ENCODE peak calls at places on chromosomes 11 and 22, in six cellular contexts. V, P, M, N, W and B are unnamed samples.

GRCh38 chr11:64516226-64516625 is 74.8 kb upstream of the SLC22A12 start:
- DNase-seq in M (no peak), V (peak), N (no peak), W (no peak), P (peak), B (no peak)

GRCh38 chr11:8032576-8033311 is 45.6 kb downstream of the EIF3F start:
- DNase-seq in M (no peak), V (no peak), W (no peak), N (no peak), P (no peak), B (no peak)

GRCh38 chr22:19962909-19963806 is 21.5 kb upstream of the TXNRD2 start:
- DNase-seq in W (no peak), M (peak), N (peak), P (peak), V (no peak), B (no peak)

GRCh38 chr11:7651140-7651551 is 22.2 kb downstream of the CYB5R2 start:
- DNase-seq in V (no peak), N (no peak), M (no peak), W (no peak), P (peak), B (no peak)

GRCh38 chr11:78359921-78360320 is 57.7 kb downstream of the GAB2 start:
- DNase-seq in M (no peak), V (no peak), P (no peak), N (no peak), W (no peak), B (no peak)

GRCh38 chr11:108929241-108929640 is 264.4 kb downstream of the DDX10 start:
- DNase-seq in P (no peak), W (no peak), V (no peak), M (peak), N (peak), B (peak)

GRCh38 chr22:35051034-35051535 is 14.9 kb upstream of the ISX start:
- DNase-seq in P (no peak), N (no peak), V (no peak), M (no peak), W (no peak), B (no peak)

GRCh38 chr11:68780829-68781228 is 29.5 kb upstream of the TESMIN start:
- DNase-seq in W (no peak), V (peak), P (peak), N (no peak), M (peak), B (no peak)

GRCh38 chr11:119476666-119477331 is 53.8 kb upstream of the THY1 start:
- DNase-seq in P (no peak), W (no peak), V (no peak), N (no peak), M (no peak), B (no peak)

GRCh38 chr11:122976734-122977454 is 4.7 kb downstream of the BSX start:
- DNase-seq in P (no peak), N (no peak), V (no peak), M (no peak), W (no peak), B (no peak)

GRCh38 chr11:61815790-61816735 is 740 bp downstream of the FADS1 start:
- DNase-seq in W (no peak), N (peak), M (peak), V (peak), P (peak), B (peak)

GRCh38 chr11:8768625-8769333 is 86.2 kb downstream of the RPL27A start:
- DNase-seq in N (peak), W (no peak), V (peak), M (no peak), P (no peak), B (peak)

GRCh38 chr11:67662142-67662805 is 11.7 kb upstream of the ACY3 start:
- DNase-seq in M (no peak), V (peak), W (no peak), P (no peak), N (no peak), B (no peak)

GRCh38 chr11:17506314-17506713 is 29.7 kb upstream of the ABCC8 start:
- DNase-seq in W (no peak), V (no peak), P (peak), M (no peak), N (no peak), B (no peak)

GRCh38 chr22:29476116-29476515 is 3.9 kb upstream of the NEFH start:
- DNase-seq in N (no peak), M (no peak), P (no peak), W (no peak), V (no peak), B (no peak)
- TF ChIP-seq MYC in N (no peak), M (no peak), P (no peak), W (no peak), V (no peak), B (no peak)

GRCh38 chr22:46086577-46087335 is 63.6 kb upstream of the PPARA start:
- DNase-seq in N (no peak), M (no peak), P (no peak), V (peak), W (no peak), B (no peak)
- TF ChIP-seq MYC in N (no peak), M (no peak), P (no peak), V (no peak), W (no peak), B (no peak)

DNA sequence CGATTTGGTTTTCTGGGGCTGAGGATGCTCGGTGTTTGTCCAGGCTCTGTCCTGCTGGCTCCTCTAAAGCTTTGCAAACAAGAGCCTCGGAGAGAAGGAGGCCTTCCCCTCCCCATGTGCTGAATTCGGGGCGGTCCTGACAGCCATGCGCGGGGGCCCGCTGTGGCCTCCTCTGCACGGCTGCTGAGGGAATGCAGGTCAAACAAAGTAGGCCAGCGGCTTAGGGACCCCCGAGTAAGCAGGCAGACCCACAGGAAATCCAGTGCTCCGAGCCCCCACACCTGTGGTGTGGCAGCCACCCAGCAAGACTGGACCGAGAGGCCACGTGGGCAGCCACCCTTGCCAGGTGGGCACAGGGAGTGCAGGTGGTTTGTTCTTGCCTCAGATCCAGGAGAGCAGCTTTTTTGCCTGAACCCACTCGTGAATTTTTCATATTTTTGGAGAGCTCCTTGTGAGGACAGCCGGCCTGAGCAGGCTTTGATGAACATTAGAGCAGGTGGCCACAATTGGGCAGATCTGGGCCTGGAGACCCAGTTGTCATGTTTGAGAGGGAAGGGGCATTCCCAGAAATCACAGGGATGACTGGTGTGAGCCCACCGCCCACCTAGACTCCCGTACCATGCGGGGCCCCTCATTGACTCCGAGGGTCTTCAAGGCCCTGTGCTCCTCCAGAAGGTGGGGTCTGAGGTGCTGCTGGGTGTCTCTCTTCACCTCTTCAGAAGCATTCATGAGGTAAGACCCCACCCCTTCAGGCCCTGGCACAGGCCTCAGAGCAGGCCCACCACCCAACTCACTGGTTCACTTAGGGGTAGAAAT is 43.0 kb upstream of the KCNQ1OT1 start:
- DNase-seq in V (no peak), P (no peak), N (no peak), M (no peak), W (no peak), B (no peak)
- TF ChIP-seq MYC in V (no peak), P (no peak), N (no peak), M (no peak), W (no peak), B (no peak)

GRCh38 chr11:66327171-66328035 is 8.8 kb downstream of the RIN1 start:
- DNase-seq in M (no peak), P (no peak), W (no peak), V (no peak), N (no peak), B (no peak)

GRCh38 chr11:66325140-66325754 is 8.4 kb upstream of the CD248 start:
- DNase-seq in V (no peak), W (no peak), P (peak), M (no peak), N (no peak), B (no peak)

GRCh38 chr11:66324626-66325025 is 7.8 kb upstream of the CD248 start:
- DNase-seq in P (no peak), W (no peak), M (no peak), N (no peak), V (no peak), B (no peak)

GRCh38 chr11:66328036-66328306 is 8.3 kb downstream of the RIN1 start:
- DNase-seq in V (no peak), P (no peak), N (no peak), W (no peak), M (no peak), B (no peak)

DNA sequence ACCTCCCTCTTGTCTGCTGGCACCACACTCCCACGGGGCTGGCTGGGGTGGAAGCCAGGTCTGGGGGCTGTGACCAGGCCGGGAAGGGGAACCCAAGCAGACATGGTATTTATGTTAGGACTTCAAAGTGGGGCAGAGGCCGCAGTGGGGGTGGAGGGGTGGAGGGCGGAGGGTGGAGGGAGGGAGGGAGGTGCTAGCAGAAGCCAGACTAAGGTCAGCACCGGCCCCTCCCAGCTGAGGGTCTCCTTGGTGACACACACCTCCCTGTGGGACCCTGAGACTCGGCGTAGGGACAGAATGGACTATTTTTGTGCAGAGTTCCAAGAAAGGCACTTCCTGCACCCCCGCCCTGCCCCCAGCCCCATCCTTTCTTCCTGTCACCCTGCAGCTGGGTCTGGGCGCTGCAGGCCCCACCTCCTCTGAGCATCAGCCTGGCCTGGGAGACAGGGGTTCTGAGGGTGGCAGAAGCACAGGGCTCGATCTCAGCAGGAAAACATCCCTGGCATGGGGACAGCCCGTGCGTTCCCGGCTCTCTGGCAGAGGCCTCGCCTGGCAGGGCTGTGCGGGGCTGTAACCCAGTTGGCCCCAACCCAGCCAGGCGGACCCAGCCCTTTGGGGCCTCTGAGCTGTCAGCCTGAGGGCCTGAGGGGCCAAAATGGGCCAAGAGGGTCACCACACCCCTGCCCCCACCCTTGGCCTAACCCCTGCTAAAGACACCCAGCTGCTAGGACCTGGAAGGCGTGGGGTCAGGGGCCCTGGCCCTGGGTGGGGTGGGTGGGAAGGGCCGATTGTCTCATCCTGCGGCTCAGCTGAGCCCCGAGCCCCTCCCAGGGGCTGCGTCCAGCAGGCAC is 9.6 kb upstream of the CD248 start:
- DNase-seq in V (no peak), P (peak), N (no peak), W (no peak), M (no peak), B (no peak)
- TF ChIP-seq MYC in V (no peak), P (no peak), N (no peak), W (no peak), M (no peak), B (no peak)

GRCh38 chr11:113698515-113698914 is 7.6 kb downstream of the TMPRSS5 start:
- DNase-seq in W (no peak), N (no peak), V (peak), M (no peak), P (no peak), B (no peak)
- TF ChIP-seq MYC in W (no peak), N (no peak), V (no peak), M (no peak), P (no peak), B (no peak)

DNA sequence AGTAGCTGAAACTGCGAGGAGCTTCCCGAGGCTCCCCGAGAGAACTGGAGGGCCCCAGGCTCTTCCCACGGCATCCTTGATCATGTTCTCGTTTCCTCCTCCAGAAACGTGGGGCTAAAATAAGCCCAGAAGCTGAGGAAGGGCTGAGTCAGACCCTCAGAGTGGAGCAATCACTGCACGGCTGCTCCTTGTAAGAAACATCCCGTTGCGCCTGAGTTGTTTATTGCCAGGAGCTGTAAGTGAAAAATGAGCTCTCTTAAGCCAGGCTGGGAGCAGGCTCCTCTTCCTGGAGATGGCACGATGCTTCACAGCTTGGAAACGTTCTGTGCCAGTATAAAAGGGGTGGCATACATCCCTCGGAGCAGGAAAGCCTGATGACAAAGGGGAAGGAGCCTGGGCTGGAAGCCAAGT is 47.3 kb upstream of the SYN3 start:
- DNase-seq in N (no peak), M (no peak), W (no peak), P (no peak), V (no peak), B (no peak)
- TF ChIP-seq MYC in N (no peak), M (no peak), W (no peak), P (no peak), V (no peak), B (no peak)

GRCh38 chr11:72975778-72976520 is 161.7 kb downstream of the ATG16L2 start:
- DNase-seq in P (peak), M (no peak), V (no peak), N (peak), W (no peak), B (no peak)

GRCh38 chr11:72972541-72973128 is 158.4 kb downstream of the ATG16L2 start:
- DNase-seq in V (no peak), M (no peak), N (no peak), W (no peak), P (peak), B (no peak)

GRCh38 chr11:72971211-72971610 is 157.0 kb downstream of the ATG16L2 start:
- DNase-seq in M (no peak), V (no peak), P (no peak), N (no peak), W (no peak), B (no peak)

GRCh38 chr11:72971611-72972010 is 157.4 kb downstream of the ATG16L2 start:
- DNase-seq in V (no peak), P (no peak), N (no peak), W (no peak), M (no peak), B (no peak)

DNA sequence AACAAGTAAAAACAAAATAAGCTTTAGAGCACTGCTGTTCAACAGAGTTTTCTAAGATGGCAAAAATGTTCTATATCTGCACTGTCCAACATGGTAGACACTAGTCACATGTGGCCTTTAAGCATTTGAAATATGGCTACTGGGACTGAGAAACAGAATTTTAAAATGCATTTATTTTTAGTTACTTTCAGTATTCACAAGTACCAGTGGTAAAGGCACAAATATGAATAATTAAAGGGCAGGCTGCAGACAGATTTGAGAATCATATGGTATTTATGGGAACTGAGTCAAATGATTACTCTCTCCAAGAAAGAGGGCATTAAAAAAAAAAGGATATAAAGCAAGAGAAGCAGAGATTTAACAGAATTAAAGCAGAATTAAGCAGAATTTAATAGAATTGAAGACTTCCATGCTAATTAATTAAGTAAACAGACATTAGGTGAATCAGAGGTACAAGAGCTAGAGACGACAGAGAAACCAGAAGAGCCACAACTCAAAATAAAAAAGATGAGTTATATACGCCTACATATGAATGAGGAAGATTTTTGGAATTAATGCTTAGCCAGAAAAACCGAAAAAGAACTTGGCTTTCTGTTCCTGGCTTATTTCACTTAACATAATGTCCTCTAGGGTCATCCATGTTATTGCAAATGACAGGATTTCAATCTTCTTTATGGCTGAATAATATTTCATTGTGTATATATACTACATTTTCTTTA is 160.4 kb downstream of the ATG16L2 start:
- DNase-seq in V (no peak), P (no peak), M (no peak), N (no peak), W (no peak), B (no peak)
- TF ChIP-seq MYC in V (no peak), P (no peak), M (no peak), N (no peak), W (no peak), B (no peak)

GRCh38 chr11:115959098-115959497 is 454.9 kb upstream of the CADM1 start:
- DNase-seq in N (peak), M (no peak), P (no peak), V (no peak), W (no peak), B (no peak)
- TF ChIP-seq MYC in N (no peak), M (no peak), P (no peak), V (no peak), W (no peak), B (no peak)

DNA sequence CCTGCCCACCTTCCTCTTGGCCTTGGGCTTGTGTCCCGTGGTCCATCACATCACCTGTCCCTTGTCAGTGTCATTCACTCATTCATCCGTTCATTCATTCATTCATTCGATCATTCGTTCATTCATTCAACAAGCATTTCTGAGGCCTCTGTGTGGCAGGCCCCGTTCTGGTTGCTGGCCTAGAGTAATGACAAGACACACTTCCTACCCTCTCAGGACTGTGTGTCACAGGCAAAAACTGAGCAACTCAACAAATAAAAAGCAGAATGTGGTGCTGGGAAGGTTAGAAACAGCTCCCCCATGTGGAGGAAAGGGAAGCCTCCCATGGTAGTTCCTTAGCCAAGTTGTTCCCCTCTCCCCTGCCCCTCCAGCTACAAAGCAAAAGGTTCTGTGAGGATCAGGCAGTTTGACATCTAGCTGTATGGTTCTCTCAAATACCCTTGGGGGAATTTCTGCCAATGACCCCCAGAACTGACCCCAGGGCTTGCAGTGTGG is 1.6 kb upstream of the OMP start:
- DNase-seq in P (peak), W (no peak), V (peak), M (peak), N (peak), B (peak)
- TF ChIP-seq MYC in P (no peak), W (no peak), V (no peak), M (no peak), N (no peak), B (no peak)